ENCODE peak calls at places on chromosomes 6 and 20, in eight cellular contexts. One of them, this sample, is unnamed.

GRCh38 chr20:20276806-20277530 is 90.9 kb upstream of the INSM1 start:
- DNase-seq in tibial nerve: no peak
- DNase-seq in CD8-positive, alpha-beta memory T cell: no peak
- DNase-seq in brain microvascular endothelial cell: no peak
- DNase-seq in CD8-positive, alpha-beta T cell: no peak
- DNase-seq in HFF-Myc: no peak
- DNase-seq in transverse colon: no peak
- DNase-seq in ovary: no peak
- DNase-seq in this sample: no peak

GRCh38 chr6:7257521-7258230 is 55.3 kb downstream of the SSR1 start:
- DNase-seq in brain microvascular endothelial cell: no peak
- DNase-seq in CD8-positive, alpha-beta memory T cell: no peak
- DNase-seq in CD8-positive, alpha-beta T cell: no peak
- DNase-seq in transverse colon: no peak
- DNase-seq in tibial nerve: no peak
- DNase-seq in ovary: no peak
- DNase-seq in HFF-Myc: no peak
- DNase-seq in this sample: no peak

GRCh38 chr6:96702626-96703025 is 134.7 kb downstream of the GPR63 start:
- DNase-seq in tibial nerve: no peak
- DNase-seq in CD8-positive, alpha-beta T cell: no peak
- DNase-seq in ovary: no peak
- DNase-seq in HFF-Myc: no peak
- DNase-seq in transverse colon: no peak
- DNase-seq in brain microvascular endothelial cell: no peak
- DNase-seq in CD8-positive, alpha-beta memory T cell: no peak
- DNase-seq in this sample: no peak

GRCh38 chr6:107800564-107801164 is 23.4 kb downstream of the SCML4 start:
- DNase-seq in tibial nerve: no peak
- DNase-seq in CD8-positive, alpha-beta T cell: no peak
- DNase-seq in HFF-Myc: no peak
- DNase-seq in brain microvascular endothelial cell: no peak
- DNase-seq in ovary: no peak
- DNase-seq in transverse colon: no peak
- DNase-seq in CD8-positive, alpha-beta memory T cell: no peak
- DNase-seq in this sample: no peak

GRCh38 chr20:3900187-3900604 is 11.0 kb downstream of the PANK2 start:
- DNase-seq in ovary: no peak
- DNase-seq in transverse colon: no peak
- DNase-seq in CD8-positive, alpha-beta T cell: no peak
- DNase-seq in brain microvascular endothelial cell: no peak
- DNase-seq in tibial nerve: no peak
- DNase-seq in HFF-Myc: no peak
- DNase-seq in CD8-positive, alpha-beta memory T cell: no peak
- DNase-seq in this sample: no peak

GRCh38 chr6:31711233-31711632 is 3.9 kb upstream of the LY6G6D start:
- DNase-seq in transverse colon: peak
- DNase-seq in CD8-positive, alpha-beta T cell: no peak
- DNase-seq in tibial nerve: no peak
- DNase-seq in CD8-positive, alpha-beta memory T cell: no peak
- DNase-seq in brain microvascular endothelial cell: no peak
- DNase-seq in HFF-Myc: no peak
- DNase-seq in ovary: no peak
- DNase-seq in this sample: no peak

GRCh38 chr6:12748815-12749521 is 32.4 kb downstream of the PHACTR1 start:
- DNase-seq in CD8-positive, alpha-beta T cell: no peak
- DNase-seq in HFF-Myc: no peak
- DNase-seq in brain microvascular endothelial cell: no peak
- DNase-seq in CD8-positive, alpha-beta memory T cell: no peak
- DNase-seq in ovary: no peak
- DNase-seq in tibial nerve: no peak
- DNase-seq in transverse colon: no peak
- DNase-seq in this sample: no peak

GRCh38 chr6:5671162-5671561 is 335.6 kb downstream of the NRN1 start:
- DNase-seq in HFF-Myc: no peak
- DNase-seq in transverse colon: no peak
- DNase-seq in CD8-positive, alpha-beta T cell: no peak
- DNase-seq in brain microvascular endothelial cell: no peak
- DNase-seq in tibial nerve: no peak
- DNase-seq in ovary: no peak
- DNase-seq in CD8-positive, alpha-beta memory T cell: peak
- DNase-seq in this sample: no peak

GRCh38 chr6:107080036-107080435 is 35.3 kb downstream of the BEND3 start:
- DNase-seq in HFF-Myc: no peak
- DNase-seq in CD8-positive, alpha-beta memory T cell: no peak
- DNase-seq in tibial nerve: no peak
- DNase-seq in CD8-positive, alpha-beta T cell: no peak
- DNase-seq in ovary: no peak
- DNase-seq in brain microvascular endothelial cell: no peak
- DNase-seq in transverse colon: no peak
- DNase-seq in this sample: no peak

GRCh38 chr6:134182528-134182927 is 130.1 kb upstream of the SLC2A12 start:
- DNase-seq in HFF-Myc: no peak
- DNase-seq in transverse colon: no peak
- DNase-seq in tibial nerve: no peak
- DNase-seq in brain microvascular endothelial cell: no peak
- DNase-seq in ovary: no peak
- DNase-seq in CD8-positive, alpha-beta memory T cell: no peak
- DNase-seq in CD8-positive, alpha-beta T cell: no peak
- DNase-seq in this sample: no peak

GRCh38 chr20:25525295-25525694 is 60.0 kb downstream of the NINL start:
- DNase-seq in CD8-positive, alpha-beta T cell: no peak
- DNase-seq in CD8-positive, alpha-beta memory T cell: no peak
- DNase-seq in tibial nerve: no peak
- DNase-seq in HFF-Myc: no peak
- DNase-seq in brain microvascular endothelial cell: no peak
- DNase-seq in ovary: no peak
- DNase-seq in transverse colon: no peak
- DNase-seq in this sample: no peak

GRCh38 chr6:151999194-151999593 is 191.7 kb downstream of the ESR1 start:
- DNase-seq in CD8-positive, alpha-beta T cell: no peak
- DNase-seq in CD8-positive, alpha-beta memory T cell: no peak
- DNase-seq in ovary: no peak
- DNase-seq in brain microvascular endothelial cell: no peak
- DNase-seq in transverse colon: no peak
- DNase-seq in tibial nerve: no peak
- DNase-seq in HFF-Myc: no peak
- DNase-seq in this sample: no peak

GRCh38 chr6:39585641-39586040 is 139.6 kb downstream of the KIF6 start:
- DNase-seq in HFF-Myc: no peak
- DNase-seq in CD8-positive, alpha-beta memory T cell: no peak
- DNase-seq in tibial nerve: no peak
- DNase-seq in CD8-positive, alpha-beta T cell: no peak
- DNase-seq in transverse colon: no peak
- DNase-seq in ovary: no peak
- DNase-seq in brain microvascular endothelial cell: no peak
- DNase-seq in this sample: no peak

GRCh38 chr6:130421567-130421966 is 55.8 kb downstream of the TMEM200A start:
- DNase-seq in ovary: no peak
- DNase-seq in HFF-Myc: peak
- DNase-seq in brain microvascular endothelial cell: peak
- DNase-seq in tibial nerve: no peak
- DNase-seq in transverse colon: no peak
- DNase-seq in CD8-positive, alpha-beta memory T cell: no peak
- DNase-seq in CD8-positive, alpha-beta T cell: no peak
- DNase-seq in this sample: no peak

GRCh38 chr6:32952817-32953739 is at the start of gene HLA-DMA:
- DNase-seq in CD8-positive, alpha-beta T cell: peak
- DNase-seq in brain microvascular endothelial cell: peak
- DNase-seq in HFF-Myc: peak
- DNase-seq in CD8-positive, alpha-beta memory T cell: peak
- DNase-seq in tibial nerve: peak
- DNase-seq in transverse colon: peak
- DNase-seq in ovary: peak
- DNase-seq in this sample: peak

GRCh38 chr6:56593801-56594318 is 48.8 kb downstream of the DST start:
- DNase-seq in HFF-Myc: no peak
- DNase-seq in brain microvascular endothelial cell: no peak
- DNase-seq in transverse colon: no peak
- DNase-seq in CD8-positive, alpha-beta T cell: no peak
- DNase-seq in ovary: no peak
- DNase-seq in CD8-positive, alpha-beta memory T cell: no peak
- DNase-seq in tibial nerve: no peak
- DNase-seq in this sample: peak

GRCh38 chr20:62370115-62370806 is 3.1 kb upstream of the LAMA5 start:
- DNase-seq in transverse colon: no peak
- DNase-seq in CD8-positive, alpha-beta T cell: no peak
- DNase-seq in tibial nerve: peak
- DNase-seq in brain microvascular endothelial cell: no peak
- DNase-seq in CD8-positive, alpha-beta memory T cell: no peak
- DNase-seq in ovary: peak
- DNase-seq in HFF-Myc: peak
- DNase-seq in this sample: peak

GRCh38 chr20:62370807-62371587 is 3.9 kb upstream of the LAMA5 start:
- DNase-seq in CD8-positive, alpha-beta memory T cell: no peak
- DNase-seq in brain microvascular endothelial cell: no peak
- DNase-seq in tibial nerve: no peak
- DNase-seq in transverse colon: no peak
- DNase-seq in ovary: no peak
- DNase-seq in CD8-positive, alpha-beta T cell: no peak
- DNase-seq in HFF-Myc: no peak
- DNase-seq in this sample: no peak

GRCh38 chr20:62368629-62369507 is 1.8 kb upstream of the LAMA5 start:
- DNase-seq in HFF-Myc: no peak
- DNase-seq in ovary: peak
- DNase-seq in tibial nerve: no peak
- DNase-seq in CD8-positive, alpha-beta memory T cell: no peak
- DNase-seq in CD8-positive, alpha-beta T cell: no peak
- DNase-seq in brain microvascular endothelial cell: no peak
- DNase-seq in transverse colon: peak
- DNase-seq in this sample: no peak

GRCh38 chr20:62368303-62368628 is 1.2 kb upstream of the LAMA5 start:
- DNase-seq in brain microvascular endothelial cell: no peak
- DNase-seq in ovary: no peak
- DNase-seq in CD8-positive, alpha-beta memory T cell: no peak
- DNase-seq in tibial nerve: no peak
- DNase-seq in transverse colon: no peak
- DNase-seq in HFF-Myc: no peak
- DNase-seq in CD8-positive, alpha-beta T cell: no peak
- DNase-seq in this sample: no peak

DNA sequence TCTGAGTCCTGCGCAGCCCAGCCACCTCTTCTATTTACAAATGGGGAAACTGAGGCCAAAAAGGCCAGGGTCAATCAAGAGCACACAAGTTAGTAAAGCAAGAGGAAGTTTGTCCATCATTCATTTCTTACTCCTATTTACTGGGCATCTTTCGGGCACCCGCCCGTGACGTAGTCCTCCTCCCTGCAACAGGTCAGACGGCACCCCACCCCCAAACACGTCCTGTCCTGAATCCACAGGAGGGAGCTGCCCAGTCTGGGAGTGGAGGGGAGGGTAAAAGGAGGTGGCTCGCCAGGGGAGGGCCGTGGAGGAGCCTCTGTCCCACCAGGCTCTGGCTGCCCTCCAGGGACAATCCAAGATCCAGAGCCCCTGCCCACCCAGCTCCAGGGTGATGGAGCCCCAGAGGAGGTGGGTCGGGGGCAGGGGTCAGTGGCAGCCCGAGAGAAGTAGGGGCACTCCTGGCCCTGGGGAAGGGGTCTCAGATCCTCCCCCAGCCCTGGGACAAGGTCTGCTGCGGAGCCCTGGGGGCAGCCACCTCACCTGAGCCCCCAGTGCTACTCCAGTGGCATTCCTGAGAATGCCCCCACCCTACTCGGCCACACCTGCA is 2.5 kb upstream of the LAMA5 start:
- DNase-seq in CD8-positive, alpha-beta T cell: no peak
- DNase-seq in HFF-Myc: no peak
- DNase-seq in CD8-positive, alpha-beta memory T cell: no peak
- DNase-seq in tibial nerve: no peak
- DNase-seq in transverse colon: no peak
- DNase-seq in ovary: no peak
- DNase-seq in brain microvascular endothelial cell: no peak
- DNase-seq in this sample: no peak
- H3K4me3 ChIP-seq in CD8-positive, alpha-beta T cell: no peak
- H3K4me3 ChIP-seq in HFF-Myc: no peak
- H3K4me3 ChIP-seq in CD8-positive, alpha-beta memory T cell: no peak
- H3K4me3 ChIP-seq in tibial nerve: no peak
- H3K4me3 ChIP-seq in transverse colon: no peak
- H3K4me3 ChIP-seq in ovary: no peak
- H3K4me3 ChIP-seq in brain microvascular endothelial cell: no peak
- H3K4me3 ChIP-seq in this sample: no peak

GRCh38 chr6:35258336-35258735 is 1.2 kb upstream of the ZNF76 start:
- DNase-seq in ovary: no peak
- DNase-seq in tibial nerve: no peak
- DNase-seq in CD8-positive, alpha-beta memory T cell: no peak
- DNase-seq in brain microvascular endothelial cell: no peak
- DNase-seq in CD8-positive, alpha-beta T cell: no peak
- DNase-seq in HFF-Myc: no peak
- DNase-seq in transverse colon: no peak
- DNase-seq in this sample: no peak
- H3K4me3 ChIP-seq in ovary: peak
- H3K4me3 ChIP-seq in tibial nerve: peak
- H3K4me3 ChIP-seq in CD8-positive, alpha-beta memory T cell: peak
- H3K4me3 ChIP-seq in brain microvascular endothelial cell: peak
- H3K4me3 ChIP-seq in CD8-positive, alpha-beta T cell: peak
- H3K4me3 ChIP-seq in HFF-Myc: peak
- H3K4me3 ChIP-seq in transverse colon: peak
- H3K4me3 ChIP-seq in this sample: peak

GRCh38 chr6:138456393-138456775 is 42.9 kb downstream of the NHSL1 start:
- DNase-seq in HFF-Myc: no peak
- DNase-seq in ovary: no peak
- DNase-seq in transverse colon: no peak
- DNase-seq in tibial nerve: no peak
- DNase-seq in CD8-positive, alpha-beta memory T cell: no peak
- DNase-seq in brain microvascular endothelial cell: no peak
- DNase-seq in CD8-positive, alpha-beta T cell: no peak
- DNase-seq in this sample: no peak
- H3K4me3 ChIP-seq in HFF-Myc: no peak
- H3K4me3 ChIP-seq in ovary: no peak
- H3K4me3 ChIP-seq in transverse colon: no peak
- H3K4me3 ChIP-seq in tibial nerve: no peak
- H3K4me3 ChIP-seq in CD8-positive, alpha-beta memory T cell: no peak
- H3K4me3 ChIP-seq in brain microvascular endothelial cell: no peak
- H3K4me3 ChIP-seq in CD8-positive, alpha-beta T cell: no peak
- H3K4me3 ChIP-seq in this sample: no peak

GRCh38 chr6:125094563-125094962 is 59.0 kb upstream of the TPD52L1 start:
- DNase-seq in CD8-positive, alpha-beta memory T cell: no peak
- DNase-seq in brain microvascular endothelial cell: peak
- DNase-seq in transverse colon: no peak
- DNase-seq in HFF-Myc: peak
- DNase-seq in ovary: no peak
- DNase-seq in CD8-positive, alpha-beta T cell: no peak
- DNase-seq in tibial nerve: no peak
- DNase-seq in this sample: no peak

GRCh38 chr6:125098253-125098652 is 55.3 kb upstream of the TPD52L1 start:
- DNase-seq in transverse colon: no peak
- DNase-seq in ovary: no peak
- DNase-seq in HFF-Myc: no peak
- DNase-seq in brain microvascular endothelial cell: no peak
- DNase-seq in CD8-positive, alpha-beta memory T cell: no peak
- DNase-seq in tibial nerve: no peak
- DNase-seq in CD8-positive, alpha-beta T cell: no peak
- DNase-seq in this sample: no peak

GRCh38 chr6:125099211-125100017 is 54.2 kb upstream of the TPD52L1 start:
- DNase-seq in tibial nerve: no peak
- DNase-seq in transverse colon: peak
- DNase-seq in CD8-positive, alpha-beta memory T cell: peak
- DNase-seq in HFF-Myc: peak
- DNase-seq in ovary: peak
- DNase-seq in brain microvascular endothelial cell: peak
- DNase-seq in CD8-positive, alpha-beta T cell: no peak
- DNase-seq in this sample: no peak

GRCh38 chr6:125097186-125097585 is 56.4 kb upstream of the TPD52L1 start:
- DNase-seq in brain microvascular endothelial cell: no peak
- DNase-seq in ovary: no peak
- DNase-seq in tibial nerve: no peak
- DNase-seq in HFF-Myc: no peak
- DNase-seq in transverse colon: no peak
- DNase-seq in CD8-positive, alpha-beta memory T cell: no peak
- DNase-seq in CD8-positive, alpha-beta T cell: no peak
- DNase-seq in this sample: no peak

GRCh38 chr6:125095501-125096301 is 57.9 kb upstream of the TPD52L1 start:
- DNase-seq in ovary: no peak
- DNase-seq in HFF-Myc: no peak
- DNase-seq in CD8-positive, alpha-beta memory T cell: no peak
- DNase-seq in brain microvascular endothelial cell: peak
- DNase-seq in tibial nerve: no peak
- DNase-seq in transverse colon: no peak
- DNase-seq in CD8-positive, alpha-beta T cell: no peak
- DNase-seq in this sample: no peak
- H3K4me3 ChIP-seq in ovary: no peak
- H3K4me3 ChIP-seq in HFF-Myc: no peak
- H3K4me3 ChIP-seq in CD8-positive, alpha-beta memory T cell: no peak
- H3K4me3 ChIP-seq in brain microvascular endothelial cell: no peak
- H3K4me3 ChIP-seq in tibial nerve: no peak
- H3K4me3 ChIP-seq in transverse colon: no peak
- H3K4me3 ChIP-seq in CD8-positive, alpha-beta T cell: no peak
- H3K4me3 ChIP-seq in this sample: no peak